ENCODE peak calls at places on chromosomes 1 and 21, in nine cellular contexts. U, I, M, G, R, Q, L, T and V are unnamed samples.
A peak's percentile ranks its signal among the peaks of the same experiment; 100 is the strongest.

GRCh38 chr1:35568975-35569395 is 4.1 kb upstream of the TFAP2E start:
- DNase-seq in U (peak; percentile 73), I (peak; percentile 74), M (peak; percentile 86), G (no peak), R (peak; percentile 71), Q (peak; percentile 80), L (peak; percentile 11), T (peak; percentile 66), V (no peak)

GRCh38 chr1:98119793-98120192 is 199.0 kb upstream of the DPYD start:
- DNase-seq in U (no peak), I (no peak), M (no peak), G (no peak), R (peak; percentile 29), Q (no peak), L (no peak), T (no peak), V (no peak)

GRCh38 chr1:36208978-36209708 is 15.1 kb upstream of the THRAP3 start:
- DNase-seq in U (no peak), I (no peak), M (no peak), G (no peak), R (no peak), Q (no peak), L (no peak), T (no peak), V (no peak)

GRCh38 chr1:23578997-23579363 is 19.7 kb upstream of the ID3 start:
- DNase-seq in U (no peak), I (no peak), M (no peak), G (no peak), R (no peak), Q (no peak), L (no peak), T (no peak), V (no peak)

GRCh38 chr1:21534674-21535378 is 25.6 kb downstream of the ALPL start:
- DNase-seq in U (no peak), I (peak; percentile 34), M (no peak), G (no peak), R (peak; percentile 59), Q (peak; percentile 72), L (no peak), T (no peak), V (no peak)

GRCh38 chr1:111563619-111564018 is 56.0 kb upstream of the RAP1A start:
- DNase-seq in U (no peak), I (no peak), M (no peak), G (no peak), R (no peak), Q (no peak), L (no peak), T (no peak), V (no peak)

GRCh38 chr1:22447581-22448215 is 4.0 kb upstream of the ZBTB40 start:
- DNase-seq in U (no peak), I (no peak), M (no peak), G (no peak), R (no peak), Q (no peak), L (peak; percentile 29), T (no peak), V (no peak)

GRCh38 chr1:227568593-227568992 is 5.2 kb downstream of the ZNF678 start:
- DNase-seq in U (no peak), I (no peak), M (no peak), G (no peak), R (no peak), Q (no peak), L (no peak), T (no peak), V (no peak)

GRCh38 chr21:45286671-45287437 is 841 bp downstream of the POFUT2 start:
- DNase-seq in U (peak; percentile 74), I (peak; percentile 20), M (no peak), G (peak; percentile 68), R (no peak), Q (no peak), L (no peak), T (no peak), V (peak; percentile 75)

GRCh38 chr1:92485374-92486250 is 1.1 kb downstream of the GFI1 start:
- DNase-seq in U (no peak), I (peak; percentile 20), M (no peak), G (no peak), R (peak; percentile 85), Q (peak; percentile 74), L (no peak), T (peak; percentile 83), V (peak; percentile 76)
- TF ChIP-seq CTCF in U (no peak), I (no peak), M (peak; percentile 4), G (no peak), R (peak; percentile 59), Q (peak; percentile 58), L (no peak), T (peak; percentile 42), V (peak; percentile 39)

DNA sequence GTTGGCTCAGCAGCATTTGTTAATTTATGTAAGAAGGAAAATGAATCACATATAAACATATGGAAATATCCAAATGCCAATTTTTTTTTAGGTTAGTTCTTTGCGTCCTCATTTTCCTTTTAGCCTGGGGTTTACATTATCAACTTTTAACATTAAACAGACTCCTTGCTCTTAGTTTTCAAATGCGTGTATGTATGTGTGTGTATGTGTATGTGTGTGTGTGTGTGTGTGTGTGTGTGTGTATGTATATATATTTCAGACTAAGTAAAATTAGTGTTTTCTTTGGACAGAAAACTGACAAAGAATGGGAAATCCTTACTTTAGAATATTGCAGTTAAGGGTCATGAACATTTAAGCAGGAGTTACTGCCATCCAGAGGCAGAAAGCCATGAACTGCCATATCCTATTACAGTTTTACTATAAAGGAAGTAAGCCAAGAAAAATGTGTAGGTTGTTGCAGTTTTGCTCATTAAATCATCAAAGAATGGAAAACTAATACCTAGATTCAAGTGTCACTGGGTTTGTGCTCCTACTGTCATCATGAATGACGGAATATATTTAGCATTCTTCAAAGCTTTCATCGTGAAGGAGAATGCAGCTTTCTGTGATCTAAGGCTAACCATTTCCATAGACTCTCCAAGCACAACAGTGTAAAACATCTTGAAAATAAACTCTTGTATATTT is 477.0 kb upstream of the NR5A2 start:
- DNase-seq in U (no peak), I (peak; percentile 23), M (no peak), G (no peak), R (no peak), Q (no peak), L (no peak), T (no peak), V (no peak)
- TF ChIP-seq CTCF in U (no peak), I (no peak), M (peak; percentile 37), G (no peak), R (no peak), Q (peak; percentile 15), L (peak; percentile 15), T (no peak), V (peak; percentile 49)

GRCh38 chr1:65997693-65998092 is 205.0 kb downstream of the PDE4B start:
- DNase-seq in U (no peak), I (no peak), M (no peak), G (no peak), R (no peak), Q (no peak), L (no peak), T (no peak), V (no peak)
- TF ChIP-seq CTCF in U (no peak), I (no peak), M (no peak), G (no peak), R (no peak), Q (no peak), L (no peak), T (no peak), V (no peak)

GRCh38 chr1:47002211-47002610 is 21.3 kb upstream of the CYP4X1 start:
- DNase-seq in U (no peak), I (no peak), M (no peak), G (no peak), R (no peak), Q (no peak), L (no peak), T (no peak), V (no peak)
- TF ChIP-seq CTCF in U (no peak), I (no peak), M (peak; percentile 27), G (no peak), R (peak; percentile 12), Q (no peak), L (no peak), T (no peak), V (peak; percentile 57)

DNA sequence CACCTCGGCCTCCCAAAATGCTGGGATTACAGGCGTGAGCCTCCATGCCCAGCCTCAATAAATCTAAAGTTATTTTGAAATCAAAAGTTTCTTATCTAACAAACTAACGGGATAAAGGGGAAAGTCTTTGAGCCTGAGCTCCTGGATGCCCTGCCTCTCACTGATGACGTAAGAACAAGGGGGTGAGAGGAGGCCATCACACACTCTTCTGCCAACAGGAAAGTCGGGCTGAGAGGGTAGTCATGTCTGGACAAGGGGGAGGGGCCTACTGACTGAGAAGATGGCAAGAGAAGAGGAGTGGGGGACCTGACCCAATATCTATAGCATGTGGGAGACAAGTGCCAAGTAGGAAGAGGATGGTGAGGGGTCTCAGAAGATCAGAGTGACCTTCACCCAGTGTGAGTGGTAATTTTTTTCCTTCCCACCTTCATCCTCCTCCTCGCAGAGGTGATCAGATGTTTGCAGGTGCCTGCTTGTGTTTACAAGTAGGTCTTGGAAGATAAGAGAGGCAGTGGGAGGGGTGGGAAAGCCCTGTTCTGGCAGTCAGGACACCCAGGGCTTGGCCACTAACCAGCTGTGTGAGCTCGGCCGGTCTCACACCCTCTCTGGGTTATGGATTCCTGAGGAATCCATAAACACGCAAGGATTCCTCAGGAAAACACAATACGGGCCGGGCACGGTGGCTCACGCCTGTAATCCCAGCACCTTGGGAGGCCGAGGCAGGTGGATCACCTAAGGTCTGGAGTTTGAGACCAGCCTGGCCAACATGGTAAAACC is 9.6 kb downstream of the UQCRHL start:
- DNase-seq in U (no peak), I (peak; percentile 30), M (no peak), G (no peak), R (peak; percentile 53), Q (no peak), L (no peak), T (no peak), V (no peak)
- TF ChIP-seq CTCF in U (no peak), I (no peak), M (no peak), G (no peak), R (no peak), Q (no peak), L (no peak), T (no peak), V (no peak)

GRCh38 chr1:1374861-1375662 is at the start of gene AURKAIP1:
- DNase-seq in U (peak; percentile 100), I (peak; percentile 100), M (peak; percentile 81), G (peak; percentile 99), R (peak; percentile 99), Q (peak; percentile 99), L (peak; percentile 99), T (peak; percentile 93), V (peak; percentile 98)
- TF ChIP-seq CTCF in U (no peak), I (peak; percentile 24), M (no peak), G (no peak), R (peak; percentile 40), Q (peak; percentile 41), L (peak; percentile 37), T (no peak), V (peak; percentile 53)